ENCODE peak calls at places on chromosomes 13 and 19, in six cellular contexts. D, V, N, J, Z and H are unnamed samples.

GRCh38 chr13:90721937-90722336 is 625.5 kb upstream of the MIR17HG start:
- DNase-seq in D (no peak), V (no peak), N (no peak), J (no peak), Z (no peak), H (peak; percentile 42)

GRCh38 chr13:25971499-25972145 is 80.2 kb downstream of the SHISA2 start:
- DNase-seq in D (no peak), V (no peak), N (no peak), J (no peak), Z (no peak), H (no peak)

GRCh38 chr13:43132228-43132627 is 108.8 kb downstream of the DNAJC15 start:
- DNase-seq in D (peak; percentile 38), V (no peak), N (no peak), J (peak; percentile 47), Z (no peak), H (peak; percentile 90)

GRCh38 chr19:4327252-4327876 is 11.3 kb downstream of the STAP2 start:
- DNase-seq in D (no peak), V (peak; percentile 19), N (peak; percentile 50), J (no peak), Z (no peak), H (peak; percentile 91)

GRCh38 chr13:27772651-27773425 is 19.4 kb upstream of the GSX1 start:
- DNase-seq in D (no peak), V (no peak), N (no peak), J (no peak), Z (no peak), H (no peak)

GRCh38 chr13:100333141-100333540 is 244.2 kb downstream of the PCCA start:
- DNase-seq in D (no peak), V (no peak), N (no peak), J (no peak), Z (no peak), H (peak; percentile 90)

GRCh38 chr13:102141625-102142472 is 260.0 kb downstream of the FGF14 start:
- DNase-seq in D (no peak), V (no peak), N (no peak), J (no peak), Z (no peak), H (peak; percentile 65)

GRCh38 chr19:772730-773436 is 22.0 kb downstream of the MISP start:
- DNase-seq in D (no peak), V (no peak), N (no peak), J (no peak), Z (no peak), H (no peak)

GRCh38 chr13:113491418-113491883 is 940 bp upstream of the DCUN1D2 start:
- DNase-seq in D (no peak), V (no peak), N (no peak), J (peak; percentile 34), Z (no peak), H (peak; percentile 76)

GRCh38 chr19:41919948-41920712 is 8.1 kb downstream of the ERFL start:
- DNase-seq in D (no peak), V (no peak), N (no peak), J (no peak), Z (no peak), H (no peak)